ENCODE peak calls at places on chromosome 16, in nine cellular contexts. One of them, this sample, is unnamed.

GRCh38 chr16:50386819-50387218 is 18.0 kb upstream of the BRD7 start:
- DNase-seq in pancreas: no peak
- DNase-seq in A549: no peak
- DNase-seq in AG10803: no peak
- DNase-seq in heart right ventricle: no peak
- DNase-seq in cardiac fibroblast: no peak
- DNase-seq in IMR-90: no peak
- DNase-seq in neural progenitor cell: no peak
- DNase-seq in choroid plexus epithelial cell: no peak
- DNase-seq in this sample: no peak

GRCh38 chr16:83953796-83954576 is 946 bp downstream of the OSGIN1 start:
- DNase-seq in pancreas: no peak
- DNase-seq in A549: peak
- DNase-seq in AG10803: peak
- DNase-seq in heart right ventricle: no peak
- DNase-seq in cardiac fibroblast: peak
- DNase-seq in IMR-90: peak
- DNase-seq in neural progenitor cell: peak
- DNase-seq in choroid plexus epithelial cell: peak
- DNase-seq in this sample: peak

GRCh38 chr16:4261557-4262172 is 11.2 kb downstream of the TFAP4 start:
- DNase-seq in pancreas: no peak
- DNase-seq in A549: peak
- DNase-seq in AG10803: peak
- DNase-seq in heart right ventricle: no peak
- DNase-seq in cardiac fibroblast: peak
- DNase-seq in IMR-90: peak
- DNase-seq in neural progenitor cell: peak
- DNase-seq in choroid plexus epithelial cell: no peak
- DNase-seq in this sample: peak

GRCh38 chr16:25108054-25108453 is 3.5 kb upstream of the LCMT1 start:
- DNase-seq in pancreas: no peak
- DNase-seq in A549: no peak
- DNase-seq in AG10803: no peak
- DNase-seq in heart right ventricle: no peak
- DNase-seq in cardiac fibroblast: no peak
- DNase-seq in IMR-90: no peak
- DNase-seq in neural progenitor cell: no peak
- DNase-seq in choroid plexus epithelial cell: peak
- DNase-seq in this sample: no peak

GRCh38 chr16:7967986-7968509 is 622.3 kb downstream of the TMEM114 start:
- DNase-seq in pancreas: no peak
- DNase-seq in A549: no peak
- DNase-seq in AG10803: no peak
- DNase-seq in heart right ventricle: no peak
- DNase-seq in cardiac fibroblast: no peak
- DNase-seq in IMR-90: no peak
- DNase-seq in neural progenitor cell: no peak
- DNase-seq in choroid plexus epithelial cell: no peak
- DNase-seq in this sample: no peak

GRCh38 chr16:82832861-82833260 is 206.1 kb downstream of the CDH13 start:
- DNase-seq in pancreas: no peak
- DNase-seq in A549: no peak
- DNase-seq in AG10803: peak
- DNase-seq in heart right ventricle: no peak
- DNase-seq in cardiac fibroblast: peak
- DNase-seq in IMR-90: peak
- DNase-seq in neural progenitor cell: no peak
- DNase-seq in choroid plexus epithelial cell: peak
- DNase-seq in this sample: peak

GRCh38 chr16:6349725-6350124 is 982.9 kb upstream of the RBFOX1 start:
- DNase-seq in pancreas: no peak
- DNase-seq in A549: no peak
- DNase-seq in AG10803: no peak
- DNase-seq in heart right ventricle: no peak
- DNase-seq in cardiac fibroblast: no peak
- DNase-seq in IMR-90: no peak
- DNase-seq in neural progenitor cell: no peak
- DNase-seq in choroid plexus epithelial cell: no peak
- DNase-seq in this sample: no peak

GRCh38 chr16:2475413-2476344 is 752 bp downstream of the TBC1D24 start:
- DNase-seq in pancreas: peak
- DNase-seq in A549: peak
- DNase-seq in AG10803: no peak
- DNase-seq in heart right ventricle: no peak
- DNase-seq in cardiac fibroblast: no peak
- DNase-seq in IMR-90: no peak
- DNase-seq in neural progenitor cell: peak
- DNase-seq in choroid plexus epithelial cell: no peak
- DNase-seq in this sample: no peak

GRCh38 chr16:70661918-70662641 is 15.7 kb downstream of the IL34 start:
- DNase-seq in pancreas: no peak
- DNase-seq in A549: no peak
- DNase-seq in AG10803: no peak
- DNase-seq in heart right ventricle: no peak
- DNase-seq in cardiac fibroblast: no peak
- DNase-seq in IMR-90: no peak
- DNase-seq in neural progenitor cell: no peak
- DNase-seq in choroid plexus epithelial cell: peak
- DNase-seq in this sample: peak

GRCh38 chr16:31874354-31875111 is 926 bp downstream of the ZNF267 start:
- DNase-seq in pancreas: no peak
- DNase-seq in A549: peak
- DNase-seq in AG10803: peak
- DNase-seq in heart right ventricle: no peak
- DNase-seq in cardiac fibroblast: peak
- DNase-seq in IMR-90: peak
- DNase-seq in neural progenitor cell: peak
- DNase-seq in choroid plexus epithelial cell: peak
- DNase-seq in this sample: peak

GRCh38 chr16:3780570-3780969 is 63.2 kb upstream of the TRAP1 start:
- DNase-seq in pancreas: no peak
- DNase-seq in A549: no peak
- DNase-seq in AG10803: peak
- DNase-seq in heart right ventricle: no peak
- DNase-seq in cardiac fibroblast: no peak
- DNase-seq in IMR-90: peak
- DNase-seq in neural progenitor cell: no peak
- DNase-seq in choroid plexus epithelial cell: peak
- DNase-seq in this sample: peak

GRCh38 chr16:24769806-24770205 is 40.4 kb downstream of the TNRC6A start:
- DNase-seq in pancreas: no peak
- DNase-seq in A549: no peak
- DNase-seq in AG10803: peak
- DNase-seq in heart right ventricle: no peak
- DNase-seq in cardiac fibroblast: peak
- DNase-seq in IMR-90: peak
- DNase-seq in neural progenitor cell: no peak
- DNase-seq in choroid plexus epithelial cell: peak
- DNase-seq in this sample: peak

GRCh38 chr16:86244936-86245335 is 265.4 kb upstream of the FOXF1 start:
- DNase-seq in pancreas: no peak
- DNase-seq in A549: no peak
- DNase-seq in AG10803: no peak
- DNase-seq in heart right ventricle: no peak
- DNase-seq in cardiac fibroblast: no peak
- DNase-seq in IMR-90: no peak
- DNase-seq in neural progenitor cell: no peak
- DNase-seq in choroid plexus epithelial cell: no peak
- DNase-seq in this sample: no peak

GRCh38 chr16:4505356-4506153 is 29.4 kb downstream of the HMOX2 start:
- DNase-seq in pancreas: no peak
- DNase-seq in A549: no peak
- DNase-seq in AG10803: no peak
- DNase-seq in heart right ventricle: no peak
- DNase-seq in cardiac fibroblast: no peak
- DNase-seq in IMR-90: no peak
- DNase-seq in neural progenitor cell: no peak
- DNase-seq in choroid plexus epithelial cell: no peak
- DNase-seq in this sample: no peak

GRCh38 chr16:67016143-67016542 is 12.8 kb upstream of the CBFB start:
- DNase-seq in pancreas: no peak
- DNase-seq in A549: no peak
- DNase-seq in AG10803: no peak
- DNase-seq in heart right ventricle: no peak
- DNase-seq in cardiac fibroblast: no peak
- DNase-seq in IMR-90: no peak
- DNase-seq in neural progenitor cell: no peak
- DNase-seq in choroid plexus epithelial cell: no peak
- DNase-seq in this sample: no peak

GRCh38 chr16:67481561-67482259 is 753 bp upstream of the ATP6V0D1 start:
- DNase-seq in pancreas: peak
- DNase-seq in A549: no peak
- DNase-seq in AG10803: no peak
- DNase-seq in heart right ventricle: peak
- DNase-seq in cardiac fibroblast: peak
- DNase-seq in IMR-90: peak
- DNase-seq in neural progenitor cell: no peak
- DNase-seq in choroid plexus epithelial cell: no peak
- DNase-seq in this sample: peak

GRCh38 chr16:68491576-68491950 is 43.3 kb upstream of the SMPD3 start:
- DNase-seq in pancreas: no peak
- DNase-seq in A549: no peak
- DNase-seq in AG10803: no peak
- DNase-seq in heart right ventricle: no peak
- DNase-seq in cardiac fibroblast: no peak
- DNase-seq in IMR-90: no peak
- DNase-seq in neural progenitor cell: no peak
- DNase-seq in choroid plexus epithelial cell: no peak
- DNase-seq in this sample: no peak

GRCh38 chr16:84508502-84508901 is 4.0 kb upstream of the MEAK7 start:
- DNase-seq in pancreas: no peak
- DNase-seq in A549: no peak
- DNase-seq in AG10803: no peak
- DNase-seq in heart right ventricle: no peak
- DNase-seq in cardiac fibroblast: no peak
- DNase-seq in IMR-90: no peak
- DNase-seq in neural progenitor cell: no peak
- DNase-seq in choroid plexus epithelial cell: no peak
- DNase-seq in this sample: no peak

GRCh38 chr16:14399397-14400284 is 230.4 kb downstream of the PARN start:
- DNase-seq in pancreas: no peak
- DNase-seq in A549: peak
- DNase-seq in AG10803: peak
- DNase-seq in heart right ventricle: peak
- DNase-seq in cardiac fibroblast: peak
- DNase-seq in IMR-90: peak
- DNase-seq in neural progenitor cell: peak
- DNase-seq in choroid plexus epithelial cell: peak
- DNase-seq in this sample: peak

GRCh38 chr16:4689091-4689671 is 4.2 kb upstream of the NUDT16L1 start:
- DNase-seq in pancreas: no peak
- DNase-seq in A549: no peak
- DNase-seq in AG10803: no peak
- DNase-seq in heart right ventricle: no peak
- DNase-seq in cardiac fibroblast: no peak
- DNase-seq in IMR-90: no peak
- DNase-seq in neural progenitor cell: no peak
- DNase-seq in choroid plexus epithelial cell: no peak
- DNase-seq in this sample: no peak

GRCh38 chr16:51556694-51557327 is 405.7 kb upstream of the SALL1 start:
- DNase-seq in pancreas: no peak
- DNase-seq in A549: peak
- DNase-seq in AG10803: peak
- DNase-seq in heart right ventricle: no peak
- DNase-seq in cardiac fibroblast: peak
- DNase-seq in IMR-90: peak
- DNase-seq in neural progenitor cell: no peak
- DNase-seq in choroid plexus epithelial cell: peak
- DNase-seq in this sample: peak

DNA sequence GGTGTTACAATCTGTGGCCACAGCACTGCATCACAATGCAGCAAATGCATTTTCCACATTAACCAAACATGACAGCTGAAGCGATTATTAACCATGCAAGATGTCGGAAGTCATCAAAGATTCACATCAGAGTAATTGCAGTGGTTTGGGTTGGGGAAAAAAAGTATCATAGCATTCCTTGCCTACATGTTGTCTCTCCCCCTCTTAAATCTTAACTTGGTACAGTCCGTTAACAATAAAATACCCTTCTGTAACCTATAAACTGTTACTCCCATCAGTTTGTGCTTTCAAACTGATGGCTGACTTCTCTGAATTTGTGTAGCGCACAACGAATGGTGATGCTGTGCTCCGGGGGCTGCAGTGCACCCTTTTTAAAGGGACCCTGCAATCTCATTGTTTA is 51.6 kb downstream of the NUP93 start:
- DNase-seq in pancreas: no peak
- DNase-seq in A549: no peak
- DNase-seq in AG10803: no peak
- DNase-seq in heart right ventricle: no peak
- DNase-seq in cardiac fibroblast: no peak
- DNase-seq in IMR-90: no peak
- DNase-seq in neural progenitor cell: no peak
- DNase-seq in choroid plexus epithelial cell: no peak
- DNase-seq in this sample: no peak
- TF ChIP-seq CTCF in pancreas: no peak
- TF ChIP-seq CTCF in A549: no peak
- TF ChIP-seq CTCF in AG10803: no peak
- TF ChIP-seq CTCF in heart right ventricle: no peak
- TF ChIP-seq CTCF in cardiac fibroblast: no peak
- TF ChIP-seq CTCF in IMR-90: no peak
- TF ChIP-seq CTCF in neural progenitor cell: no peak
- TF ChIP-seq CTCF in choroid plexus epithelial cell: no peak
- TF ChIP-seq CTCF in this sample: no peak

GRCh38 chr16:64870859-64871258 is 251.0 kb downstream of the CDH11 start:
- DNase-seq in pancreas: no peak
- DNase-seq in A549: no peak
- DNase-seq in AG10803: no peak
- DNase-seq in heart right ventricle: no peak
- DNase-seq in cardiac fibroblast: no peak
- DNase-seq in IMR-90: no peak
- DNase-seq in neural progenitor cell: no peak
- DNase-seq in choroid plexus epithelial cell: no peak
- DNase-seq in this sample: no peak

GRCh38 chr16:64872101-64872500 is 249.8 kb downstream of the CDH11 start:
- DNase-seq in pancreas: no peak
- DNase-seq in A549: no peak
- DNase-seq in AG10803: no peak
- DNase-seq in heart right ventricle: no peak
- DNase-seq in cardiac fibroblast: no peak
- DNase-seq in IMR-90: peak
- DNase-seq in neural progenitor cell: no peak
- DNase-seq in choroid plexus epithelial cell: no peak
- DNase-seq in this sample: no peak
- H3K4me3 ChIP-seq in pancreas: no peak
- H3K4me3 ChIP-seq in A549: no peak
- H3K4me3 ChIP-seq in AG10803: no peak
- H3K4me3 ChIP-seq in heart right ventricle: no peak
- H3K4me3 ChIP-seq in cardiac fibroblast: no peak
- H3K4me3 ChIP-seq in IMR-90: no peak
- H3K4me3 ChIP-seq in neural progenitor cell: no peak
- H3K4me3 ChIP-seq in choroid plexus epithelial cell: no peak
- H3K4me3 ChIP-seq in this sample: no peak

GRCh38 chr16:57535680-57536305 is 578 bp downstream of the CCDC102A start:
- DNase-seq in pancreas: peak
- DNase-seq in A549: peak
- DNase-seq in AG10803: peak
- DNase-seq in heart right ventricle: peak
- DNase-seq in cardiac fibroblast: peak
- DNase-seq in IMR-90: peak
- DNase-seq in neural progenitor cell: peak
- DNase-seq in choroid plexus epithelial cell: peak
- DNase-seq in this sample: peak
- TF ChIP-seq CTCF in pancreas: no peak
- TF ChIP-seq CTCF in A549: no peak
- TF ChIP-seq CTCF in AG10803: peak
- TF ChIP-seq CTCF in heart right ventricle: peak
- TF ChIP-seq CTCF in cardiac fibroblast: no peak
- TF ChIP-seq CTCF in IMR-90: peak
- TF ChIP-seq CTCF in neural progenitor cell: peak
- TF ChIP-seq CTCF in choroid plexus epithelial cell: no peak
- TF ChIP-seq CTCF in this sample: no peak

GRCh38 chr16:74902161-74902560 is 82.8 kb downstream of the WDR59 start:
- DNase-seq in pancreas: no peak
- DNase-seq in A549: no peak
- DNase-seq in AG10803: no peak
- DNase-seq in heart right ventricle: no peak
- DNase-seq in cardiac fibroblast: no peak
- DNase-seq in IMR-90: no peak
- DNase-seq in neural progenitor cell: no peak
- DNase-seq in choroid plexus epithelial cell: no peak
- DNase-seq in this sample: no peak
- H3K4me3 ChIP-seq in pancreas: no peak
- H3K4me3 ChIP-seq in A549: no peak
- H3K4me3 ChIP-seq in AG10803: no peak
- H3K4me3 ChIP-seq in heart right ventricle: no peak
- H3K4me3 ChIP-seq in cardiac fibroblast: no peak
- H3K4me3 ChIP-seq in IMR-90: no peak
- H3K4me3 ChIP-seq in neural progenitor cell: no peak
- H3K4me3 ChIP-seq in choroid plexus epithelial cell: no peak
- H3K4me3 ChIP-seq in this sample: no peak